ENCODE peak calls at places on chromosomes 7 and 10, in seven cellular contexts. One of them, this sample, is unnamed.

GRCh38 chr7:19834566-19834965 is 61.1 kb upstream of the TMEM196 start:
- DNase-seq in HCT116: no peak
- DNase-seq in H1: no peak
- DNase-seq in SK-N-SH: no peak
- DNase-seq in GM12878: no peak
- DNase-seq in HepG2: no peak
- DNase-seq in K562: no peak
- DNase-seq in this sample: no peak

GRCh38 chr10:90111671-90112070 is 410.3 kb downstream of the KIF20B start:
- DNase-seq in HCT116: peak; percentile 91
- DNase-seq in H1: no peak
- DNase-seq in SK-N-SH: no peak
- DNase-seq in GM12878: no peak
- DNase-seq in HepG2: no peak
- DNase-seq in K562: no peak
- DNase-seq in this sample: no peak

GRCh38 chr10:33509231-33509871 is 174.9 kb upstream of the NRP1 start:
- DNase-seq in HCT116: peak; percentile 56
- DNase-seq in H1: no peak
- DNase-seq in SK-N-SH: peak; percentile 19
- DNase-seq in GM12878: peak; percentile 25
- DNase-seq in HepG2: peak; percentile 92
- DNase-seq in K562: peak; percentile 8
- DNase-seq in this sample: peak; percentile 39

GRCh38 chr10:48763403-48763802 is 78.7 kb downstream of the WDFY4 start:
- DNase-seq in HCT116: no peak
- DNase-seq in H1: no peak
- DNase-seq in SK-N-SH: no peak
- DNase-seq in GM12878: no peak
- DNase-seq in HepG2: no peak
- DNase-seq in K562: no peak
- DNase-seq in this sample: no peak

GRCh38 chr10:13340068-13340467 is 8.0 kb downstream of the SEPHS1 start:
- DNase-seq in HCT116: no peak
- DNase-seq in H1: no peak
- DNase-seq in SK-N-SH: peak; percentile 62
- DNase-seq in GM12878: no peak
- DNase-seq in HepG2: no peak
- DNase-seq in K562: no peak
- DNase-seq in this sample: no peak

GRCh38 chr7:18958627-18959026 is 158.8 kb downstream of the TWIST1 start:
- DNase-seq in HCT116: no peak
- DNase-seq in H1: no peak
- DNase-seq in SK-N-SH: no peak
- DNase-seq in GM12878: no peak
- DNase-seq in HepG2: no peak
- DNase-seq in K562: no peak
- DNase-seq in this sample: no peak

GRCh38 chr10:3542185-3542611 is 242.8 kb downstream of the KLF6 start:
- DNase-seq in HCT116: no peak
- DNase-seq in H1: no peak
- DNase-seq in SK-N-SH: no peak
- DNase-seq in GM12878: no peak
- DNase-seq in HepG2: no peak
- DNase-seq in K562: no peak
- DNase-seq in this sample: no peak

GRCh38 chr7:48742046-48742445 is 182.3 kb upstream of the CDC14C start:
- DNase-seq in HCT116: no peak
- DNase-seq in H1: no peak
- DNase-seq in SK-N-SH: no peak
- DNase-seq in GM12878: no peak
- DNase-seq in HepG2: no peak
- DNase-seq in K562: no peak
- DNase-seq in this sample: no peak

GRCh38 chr10:10462116-10462515 is 555.6 kb upstream of the CELF2 start:
- DNase-seq in HCT116: no peak
- DNase-seq in H1: no peak
- DNase-seq in SK-N-SH: no peak
- DNase-seq in GM12878: no peak
- DNase-seq in HepG2: no peak
- DNase-seq in K562: no peak
- DNase-seq in this sample: no peak

GRCh38 chr7:100875356-100875751 is 451 bp downstream of the SRRT start:
- DNase-seq in HCT116: no peak
- DNase-seq in H1: no peak
- DNase-seq in SK-N-SH: peak; percentile 81
- DNase-seq in GM12878: no peak
- DNase-seq in HepG2: peak; percentile 40
- DNase-seq in K562: no peak
- DNase-seq in this sample: no peak

GRCh38 chr7:131602304-131602993 is 46.0 kb upstream of the PODXL start:
- DNase-seq in HCT116: no peak
- DNase-seq in H1: no peak
- DNase-seq in SK-N-SH: peak; percentile 58
- DNase-seq in GM12878: no peak
- DNase-seq in HepG2: no peak
- DNase-seq in K562: peak; percentile 51
- DNase-seq in this sample: no peak

GRCh38 chr10:110010076-110011069 is 2.6 kb downstream of the ADD3 start:
- DNase-seq in HCT116: no peak
- DNase-seq in H1: no peak
- DNase-seq in SK-N-SH: no peak
- DNase-seq in GM12878: peak; percentile 55
- DNase-seq in HepG2: peak; percentile 27
- DNase-seq in K562: no peak
- DNase-seq in this sample: no peak

GRCh38 chr7:151736403-151736909 is 140.5 kb downstream of the PRKAG2 start:
- DNase-seq in HCT116: peak; percentile 65
- DNase-seq in H1: peak; percentile 58
- DNase-seq in SK-N-SH: peak; percentile 76
- DNase-seq in GM12878: no peak
- DNase-seq in HepG2: peak; percentile 16
- DNase-seq in K562: no peak
- DNase-seq in this sample: peak; percentile 97

GRCh38 chr10:98312349-98312748 is 44.4 kb upstream of the LOXL4 start:
- DNase-seq in HCT116: no peak
- DNase-seq in H1: no peak
- DNase-seq in SK-N-SH: no peak
- DNase-seq in GM12878: no peak
- DNase-seq in HepG2: no peak
- DNase-seq in K562: no peak
- DNase-seq in this sample: no peak

GRCh38 chr10:22505923-22506685 is 160.8 kb downstream of the SPAG6 start:
- DNase-seq in HCT116: no peak
- DNase-seq in H1: no peak
- DNase-seq in SK-N-SH: no peak
- DNase-seq in GM12878: no peak
- DNase-seq in HepG2: no peak
- DNase-seq in K562: no peak
- DNase-seq in this sample: no peak
- TF ChIP-seq SIN3A in HCT116: no peak
- TF ChIP-seq SIN3A in H1: no peak
- TF ChIP-seq SIN3A in SK-N-SH: no peak
- TF ChIP-seq SIN3A in GM12878: no peak
- TF ChIP-seq SIN3A in HepG2: no peak
- TF ChIP-seq SIN3A in K562: no peak
- TF ChIP-seq SIN3A in this sample: no peak

GRCh38 chr7:154587812-154588211 is 415.1 kb downstream of the PAXIP1 start:
- DNase-seq in HCT116: no peak
- DNase-seq in H1: no peak
- DNase-seq in SK-N-SH: no peak
- DNase-seq in GM12878: no peak
- DNase-seq in HepG2: no peak
- DNase-seq in K562: no peak
- DNase-seq in this sample: no peak
- TF ChIP-seq SIN3A in HCT116: no peak
- TF ChIP-seq SIN3A in H1: no peak
- TF ChIP-seq SIN3A in SK-N-SH: no peak
- TF ChIP-seq SIN3A in GM12878: no peak
- TF ChIP-seq SIN3A in HepG2: no peak
- TF ChIP-seq SIN3A in K562: no peak
- TF ChIP-seq SIN3A in this sample: no peak

GRCh38 chr7:491292-491957 is 28.2 kb downstream of the PDGFA start:
- DNase-seq in HCT116: no peak
- DNase-seq in H1: no peak
- DNase-seq in SK-N-SH: no peak
- DNase-seq in GM12878: no peak
- DNase-seq in HepG2: peak; percentile 48
- DNase-seq in K562: no peak
- DNase-seq in this sample: no peak

GRCh38 chr7:492714-493065 is 27.0 kb downstream of the PDGFA start:
- DNase-seq in HCT116: no peak
- DNase-seq in H1: no peak
- DNase-seq in SK-N-SH: no peak
- DNase-seq in GM12878: no peak
- DNase-seq in HepG2: no peak
- DNase-seq in K562: no peak
- DNase-seq in this sample: no peak

GRCh38 chr7:491958-492713 is 27.5 kb downstream of the PDGFA start:
- DNase-seq in HCT116: no peak
- DNase-seq in H1: no peak
- DNase-seq in SK-N-SH: no peak
- DNase-seq in GM12878: no peak
- DNase-seq in HepG2: no peak
- DNase-seq in K562: no peak
- DNase-seq in this sample: no peak

GRCh38 chr7:489876-490275 is 29.8 kb downstream of the PDGFA start:
- DNase-seq in HCT116: no peak
- DNase-seq in H1: no peak
- DNase-seq in SK-N-SH: no peak
- DNase-seq in GM12878: no peak
- DNase-seq in HepG2: no peak
- DNase-seq in K562: no peak
- DNase-seq in this sample: no peak

DNA sequence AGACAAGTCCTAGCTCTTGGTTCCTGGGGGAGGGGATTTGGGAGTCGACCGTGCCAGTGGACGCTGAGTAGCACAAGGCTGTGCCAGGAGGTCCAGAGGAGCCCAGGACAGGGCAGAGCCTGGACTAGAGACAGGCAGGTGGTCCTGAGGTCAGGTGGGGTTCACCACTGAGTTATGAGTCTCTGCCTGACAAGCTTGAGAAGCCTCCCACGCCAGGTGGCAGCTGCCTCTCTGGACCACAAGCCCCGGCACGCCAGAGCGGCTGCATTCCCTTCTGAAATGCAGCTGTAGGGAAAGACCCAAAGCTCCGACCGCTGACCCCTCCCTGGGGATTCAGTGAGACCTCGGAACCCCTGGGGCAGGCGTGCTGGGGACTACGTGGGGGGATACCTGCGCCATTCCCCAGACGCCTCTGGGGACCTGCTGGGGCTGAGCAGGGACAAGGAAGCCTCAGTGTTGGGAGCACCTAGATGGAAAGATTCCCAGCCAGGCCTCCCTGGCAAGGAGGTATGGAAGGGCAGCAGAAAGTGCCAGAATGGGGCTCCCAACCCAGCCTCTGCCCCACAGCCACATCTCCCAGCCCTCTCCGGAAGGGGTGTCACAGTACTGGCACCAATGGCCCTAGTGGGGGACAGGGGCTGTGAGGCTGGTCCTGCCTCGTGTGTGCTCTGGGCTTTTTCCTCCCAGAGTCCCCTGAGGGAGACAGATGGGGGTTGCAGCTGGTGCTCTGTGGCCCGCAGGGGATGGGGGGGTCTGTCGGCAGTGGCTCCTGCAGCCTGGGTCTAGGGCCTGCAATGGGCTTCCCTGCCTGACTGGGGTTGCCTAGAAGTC is 29.0 kb downstream of the PDGFA start:
- DNase-seq in HCT116: no peak
- DNase-seq in H1: no peak
- DNase-seq in SK-N-SH: no peak
- DNase-seq in GM12878: peak; percentile 8
- DNase-seq in HepG2: no peak
- DNase-seq in K562: no peak
- DNase-seq in this sample: no peak
- TF ChIP-seq SIN3A in HCT116: no peak
- TF ChIP-seq SIN3A in H1: no peak
- TF ChIP-seq SIN3A in SK-N-SH: no peak
- TF ChIP-seq SIN3A in GM12878: no peak
- TF ChIP-seq SIN3A in HepG2: no peak
- TF ChIP-seq SIN3A in K562: no peak
- TF ChIP-seq SIN3A in this sample: no peak

DNA sequence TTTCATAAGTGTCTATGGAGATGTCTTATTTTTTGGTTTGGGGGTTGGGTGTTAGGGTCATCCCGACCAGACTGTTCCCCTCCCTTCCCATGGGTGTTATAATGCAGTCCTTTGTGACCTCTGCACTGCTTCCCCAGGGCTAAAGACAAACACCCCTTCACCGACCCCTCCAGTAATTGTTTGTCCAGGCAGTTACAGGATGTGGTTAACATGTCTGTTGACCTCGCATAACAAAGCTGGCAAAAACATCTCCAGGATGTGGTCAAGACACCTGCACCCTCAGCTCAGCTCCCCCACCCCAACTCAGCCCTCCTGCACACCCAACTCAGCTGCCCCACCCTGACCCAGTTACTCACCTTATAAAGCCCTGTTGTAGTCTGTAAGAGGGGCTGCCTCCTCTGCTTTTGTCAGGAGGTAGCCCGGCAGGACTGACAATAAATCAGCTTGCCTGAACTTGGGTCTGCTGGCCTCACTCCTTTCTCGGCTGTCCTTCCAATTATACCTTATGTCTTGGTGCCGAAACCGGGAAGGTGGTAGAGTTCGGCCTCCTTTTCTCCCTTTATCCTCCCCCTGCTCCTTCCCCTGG is 102.2 kb downstream of the ZNF92 start:
- DNase-seq in HCT116: no peak
- DNase-seq in H1: no peak
- DNase-seq in SK-N-SH: no peak
- DNase-seq in GM12878: peak; percentile 67
- DNase-seq in HepG2: peak; percentile 93
- DNase-seq in K562: no peak
- DNase-seq in this sample: no peak
- TF ChIP-seq SIN3A in HCT116: no peak
- TF ChIP-seq SIN3A in H1: no peak
- TF ChIP-seq SIN3A in SK-N-SH: no peak
- TF ChIP-seq SIN3A in GM12878: no peak
- TF ChIP-seq SIN3A in HepG2: no peak
- TF ChIP-seq SIN3A in K562: no peak
- TF ChIP-seq SIN3A in this sample: no peak